ENCODE peak calls at places on chromosomes 5 and 9, in four cellular contexts. D is IMR-90, B is stomach, I is cardiac muscle cell. N is an unnamed sample.

GRCh38 chr9:114098021-114098659 is 952 bp downstream of the KIF12 start:
- DNase-seq in D (no peak), B (peak), I (no peak), N (no peak)

GRCh38 chr5:10576790-10577189 is 12.9 kb downstream of the ANKRD33B start:
- DNase-seq in D (no peak), B (no peak), I (no peak), N (no peak)

GRCh38 chr9:124884376-124884775 is 22.4 kb downstream of the ARPC5L start:
- DNase-seq in D (no peak), B (no peak), I (no peak), N (no peak)

GRCh38 chr9:73116030-73116429 is 35.6 kb upstream of the ANXA1 start:
- DNase-seq in D (peak), B (no peak), I (peak), N (peak)

GRCh38 chr9:5586391-5586802 is 42.5 kb upstream of the RIC1 start:
- DNase-seq in D (peak), B (no peak), I (peak), N (peak)

GRCh38 chr5:38715671-38716070 is 130.1 kb upstream of the OSMR start:
- DNase-seq in D (peak), B (no peak), I (no peak), N (no peak)

GRCh38 chr9:121267689-121268597 is at the start of gene GSN:
- DNase-seq in D (peak), B (peak), I (peak), N (peak)

GRCh38 chr5:103774736-103775135 is 212.1 kb upstream of the NUDT12 start:
- DNase-seq in D (peak), B (no peak), I (no peak), N (no peak)

GRCh38 chr9:64773491-64773931 is 511.5 kb downstream of the FOXD4L5 start:
- DNase-seq in D (no peak), B (peak), I (peak), N (no peak)

GRCh38 chr5:132046915-132047314 is 13.5 kb upstream of the IL3 start:
- DNase-seq in D (no peak), B (no peak), I (no peak), N (no peak)

GRCh38 chr5:35198096-35198495 is 32.2 kb downstream of the PRLR start:
- DNase-seq in D (peak), B (peak), I (peak), N (peak)

GRCh38 chr5:8953016-8953415 is 592.9 kb downstream of the SEMA5A start:
- DNase-seq in D (no peak), B (no peak), I (no peak), N (peak)

GRCh38 chr9:75027187-75028107 is 646 bp downstream of the CARNMT1 start:
- DNase-seq in D (peak), B (peak), I (peak), N (peak)

GRCh38 chr9:86794356-86795046 is 152.8 kb downstream of the GAS1 start:
- DNase-seq in D (peak), B (no peak), I (peak), N (peak)

GRCh38 chr5:74104469-74104868 is 478.5 kb downstream of the ARHGEF28 start:
- DNase-seq in D (no peak), B (no peak), I (no peak), N (no peak)

GRCh38 chr9:976258-976804 is at the start of gene DMRT3:
- DNase-seq in D (no peak), B (no peak), I (no peak), N (no peak)

GRCh38 chr5:139677404-139678282 is 29.5 kb downstream of the CXXC5 start:
- DNase-seq in D (no peak), B (peak), I (no peak), N (no peak)

GRCh38 chr5:173155912-173156311 is 11.6 kb downstream of the BNIP1 start:
- DNase-seq in D (peak), B (no peak), I (no peak), N (no peak)

GRCh38 chr5:117680421-117680820 is 1105.8 kb upstream of the SEMA6A start:
- DNase-seq in D (peak), B (no peak), I (no peak), N (no peak)

GRCh38 chr9:137267933-137268355 is 9.6 kb upstream of the TOR4A start:
- DNase-seq in D (peak), B (no peak), I (no peak), N (no peak)

GRCh38 chr5:81534481-81534840 is 140.5 kb upstream of the ACOT12 start:
- DNase-seq in D (peak), B (no peak), I (peak), N (peak)

GRCh38 chr9:72203205-72203803 is 54.1 kb downstream of the GDA start:
- DNase-seq in D (peak), B (no peak), I (peak), N (peak)

GRCh38 chr9:137758067-137758466 is 119.5 kb upstream of the CACNA1B start:
- DNase-seq in D (no peak), B (no peak), I (no peak), N (no peak)

DNA sequence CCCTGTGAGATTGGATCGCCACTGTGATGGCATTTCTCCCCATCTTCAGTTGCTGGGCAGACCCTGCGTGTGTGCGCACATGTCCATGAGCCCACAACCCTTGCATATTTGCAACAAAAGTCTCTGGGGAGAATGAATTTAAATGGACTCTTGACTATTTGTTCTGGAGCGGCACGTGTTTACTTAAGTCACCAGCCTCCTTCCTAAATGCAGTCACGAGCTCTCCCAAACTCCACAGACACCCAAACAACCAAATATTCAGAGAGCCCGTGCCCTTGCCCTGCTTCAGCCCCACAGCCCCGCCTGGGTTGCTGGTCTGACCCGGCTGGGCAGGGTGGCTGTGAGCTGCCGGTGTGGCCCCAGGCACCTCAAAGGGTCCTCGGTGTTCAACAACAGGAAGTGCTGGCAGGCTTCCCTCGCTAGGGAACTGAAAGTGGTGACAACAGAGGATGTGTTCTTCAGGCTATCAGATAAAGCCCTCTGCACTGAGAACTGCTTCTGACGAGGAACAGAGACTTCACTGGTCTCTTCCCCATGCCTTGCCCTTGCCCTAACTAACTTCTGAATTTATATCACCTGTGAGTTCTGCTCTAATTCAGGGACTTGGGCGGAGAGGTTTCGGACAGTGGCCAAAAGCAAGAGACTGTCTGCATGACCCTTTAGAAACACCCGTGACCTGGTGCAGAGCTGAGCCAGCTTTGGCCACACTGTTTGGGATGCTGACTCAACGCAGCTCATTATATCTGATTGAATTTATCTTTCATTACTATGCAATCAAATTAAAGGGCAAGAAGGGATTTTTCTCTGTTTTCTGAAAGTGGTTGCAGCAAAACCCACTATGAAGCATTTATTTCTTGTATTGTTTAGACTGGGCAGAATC is 19.2 kb upstream of the CD180 start:
- DNase-seq in D (peak), B (peak), I (peak), N (peak)
- H3K4me3 ChIP-seq in D (no peak), B (peak), I (no peak), N (no peak)

GRCh38 chr9:85742630-85742928 is 825 bp upstream of the AGTPBP1 start:
- DNase-seq in D (peak), B (no peak), I (peak), N (peak)

GRCh38 chr9:85740821-85741111 is 988 bp downstream of the AGTPBP1 start:
- DNase-seq in D (peak), B (no peak), I (no peak), N (peak)

GRCh38 chr9:85743290-85744128 is 1.8 kb upstream of the AGTPBP1 start:
- DNase-seq in D (peak), B (peak), I (peak), N (peak)

GRCh38 chr9:85741112-85741874 is 461 bp downstream of the AGTPBP1 start:
- DNase-seq in D (peak), B (peak), I (peak), N (peak)

GRCh38 chr9:85741875-85742629 is at the start of gene AGTPBP1:
- DNase-seq in D (peak), B (peak), I (peak), N (peak)
- TF ChIP-seq CTCF in D (no peak), B (peak), I (peak), N (peak)

DNA sequence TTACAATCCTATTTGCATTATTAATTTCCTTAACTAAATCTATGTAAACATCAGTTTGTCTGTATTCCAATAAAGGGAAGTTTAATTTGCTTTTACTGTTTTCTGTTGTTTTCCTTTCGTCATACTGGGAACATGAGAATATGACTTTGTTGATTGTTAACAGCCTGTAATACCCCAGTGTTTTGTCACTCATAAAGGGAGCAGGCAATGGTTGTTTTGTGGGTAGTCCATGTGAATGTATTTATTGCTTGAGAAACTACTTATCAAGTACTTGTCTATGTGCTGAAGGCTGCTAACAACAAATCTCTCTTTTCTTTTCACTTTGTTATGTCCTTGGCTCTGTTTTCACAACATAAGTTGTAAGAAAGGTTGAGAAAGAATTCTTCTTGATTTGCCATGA is 1070.2 kb upstream of the ACO1 start:
- DNase-seq in D (no peak), B (no peak), I (no peak), N (no peak)
- H3K4me3 ChIP-seq in D (no peak), B (no peak), I (no peak), N (no peak)

DNA sequence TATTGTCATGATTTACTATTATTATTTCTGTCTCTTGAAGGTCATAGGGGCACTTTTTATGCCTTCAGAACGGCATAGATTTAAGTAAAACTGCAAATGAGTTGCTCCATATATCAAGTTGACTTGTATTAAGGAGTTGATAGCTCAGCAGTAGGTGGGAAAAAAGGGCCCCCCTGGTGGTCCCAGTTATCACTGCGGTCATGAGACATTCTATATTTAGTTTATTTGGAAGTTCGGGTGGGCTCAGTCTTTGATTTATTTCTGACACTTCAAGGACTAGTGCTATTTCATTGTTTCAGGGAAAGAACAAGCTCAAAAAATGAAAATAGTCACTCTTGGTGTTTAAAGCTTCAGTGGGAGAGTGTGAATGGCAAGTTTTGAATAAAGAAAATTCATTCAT is 159.3 kb downstream of the SLC24A2 start:
- DNase-seq in D (no peak), B (no peak), I (no peak), N (no peak)
- TF ChIP-seq CTCF in D (no peak), B (no peak), I (peak), N (no peak)

DNA sequence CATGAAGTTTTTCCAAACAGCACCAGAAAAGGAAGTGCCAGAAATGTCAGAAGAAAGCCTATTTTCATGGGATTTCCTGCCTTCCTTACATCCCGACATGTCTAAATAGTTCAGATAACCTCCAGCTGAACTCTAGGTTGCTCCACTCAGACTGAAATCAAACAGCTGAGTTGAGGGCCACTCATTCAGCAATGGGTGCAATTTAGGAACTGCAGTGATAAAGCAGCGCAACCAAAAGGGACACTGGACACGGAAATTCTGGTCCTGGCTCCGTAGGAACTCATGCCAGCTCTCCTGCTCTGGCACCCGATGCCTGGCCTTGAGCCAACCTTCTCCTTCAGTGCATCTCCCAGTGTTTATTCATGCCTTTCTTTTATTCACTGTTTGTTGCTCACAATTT is 127.1 kb downstream of the PDE4D start:
- DNase-seq in D (no peak), B (peak), I (peak), N (no peak)
- H3K4me3 ChIP-seq in D (no peak), B (peak), I (no peak), N (no peak)